ENCODE peak calls at places on chromosomes 7 and 10, in five cellular contexts. J is lower lobe of right lung, Z is left ventricle myocardium inferior, H is OCI-LY7, E is spleen. O is an unnamed sample.

GRCh38 chr10:29811751-29812427 is 177.1 kb upstream of the SVIL start:
- DNase-seq in J (no peak), Z (peak), H (no peak), E (no peak), O (no peak)

GRCh38 chr7:11751315-11751714 is 80.7 kb downstream of the THSD7A start:
- DNase-seq in J (no peak), Z (no peak), H (no peak), E (no peak), O (no peak)

GRCh38 chr10:87053121-87053520 is 33.0 kb downstream of the FAM25A start:
- DNase-seq in J (no peak), Z (peak), H (no peak), E (no peak), O (no peak)

GRCh38 chr7:69365588-69366241 is 232.6 kb upstream of the AUTS2 start:
- DNase-seq in J (no peak), Z (no peak), H (no peak), E (no peak), O (no peak)

GRCh38 chr10:23001901-23002516 is 74.2 kb downstream of the ARMC3 start:
- DNase-seq in J (no peak), Z (no peak), H (no peak), E (no peak), O (no peak)

GRCh38 chr7:118429141-118429540 is 204.6 kb downstream of the ANKRD7 start:
- DNase-seq in J (no peak), Z (no peak), H (no peak), E (no peak), O (no peak)

GRCh38 chr7:127598318-127598717 is 4.8 kb downstream of the FSCN3 start:
- DNase-seq in J (no peak), Z (no peak), H (no peak), E (no peak), O (no peak)

GRCh38 chr10:120131183-120131582 is 238.7 kb downstream of the SEC23IP start:
- DNase-seq in J (no peak), Z (no peak), H (peak), E (no peak), O (no peak)

GRCh38 chr10:129455625-129456024 is 11.4 kb upstream of the MGMT start:
- DNase-seq in J (no peak), Z (no peak), H (no peak), E (no peak), O (no peak)

GRCh38 chr7:127838816-127839415 is 186.9 kb downstream of the SND1 start:
- DNase-seq in J (no peak), Z (no peak), H (no peak), E (no peak), O (no peak)

GRCh38 chr10:51233337-51234100 is 159.2 kb downstream of the PRKG1 start:
- DNase-seq in J (no peak), Z (no peak), H (no peak), E (no peak), O (no peak)

GRCh38 chr10:119521443-119522204 is 20.9 kb downstream of the RGS10 start:
- DNase-seq in J (no peak), Z (no peak), H (no peak), E (no peak), O (no peak)

GRCh38 chr10:133045556-133046483 is 41.9 kb upstream of the ADGRA1 start:
- DNase-seq in J (no peak), Z (no peak), H (no peak), E (no peak), O (no peak)

GRCh38 chr10:14774797-14775196 is at the start of gene FAM107B:
- DNase-seq in J (no peak), Z (no peak), H (no peak), E (no peak), O (no peak)

GRCh38 chr7:131052285-131052942 is 275.3 kb upstream of the MKLN1 start:
- DNase-seq in J (no peak), Z (no peak), H (no peak), E (no peak), O (no peak)

GRCh38 chr7:194996-195829 is 2.8 kb downstream of the FAM20C start:
- DNase-seq in J (no peak), Z (no peak), H (no peak), E (no peak), O (no peak)

GRCh38 chr7:192035-192649 is at the start of gene FAM20C:
- DNase-seq in J (peak), Z (peak), H (no peak), E (peak), O (no peak)

GRCh38 chr7:194257-194995 is 2.1 kb downstream of the FAM20C start:
- DNase-seq in J (no peak), Z (no peak), H (no peak), E (no peak), O (no peak)

GRCh38 chr7:192701-193536 is 548 bp downstream of the FAM20C start:
- DNase-seq in J (no peak), Z (no peak), H (no peak), E (no peak), O (no peak)

DNA sequence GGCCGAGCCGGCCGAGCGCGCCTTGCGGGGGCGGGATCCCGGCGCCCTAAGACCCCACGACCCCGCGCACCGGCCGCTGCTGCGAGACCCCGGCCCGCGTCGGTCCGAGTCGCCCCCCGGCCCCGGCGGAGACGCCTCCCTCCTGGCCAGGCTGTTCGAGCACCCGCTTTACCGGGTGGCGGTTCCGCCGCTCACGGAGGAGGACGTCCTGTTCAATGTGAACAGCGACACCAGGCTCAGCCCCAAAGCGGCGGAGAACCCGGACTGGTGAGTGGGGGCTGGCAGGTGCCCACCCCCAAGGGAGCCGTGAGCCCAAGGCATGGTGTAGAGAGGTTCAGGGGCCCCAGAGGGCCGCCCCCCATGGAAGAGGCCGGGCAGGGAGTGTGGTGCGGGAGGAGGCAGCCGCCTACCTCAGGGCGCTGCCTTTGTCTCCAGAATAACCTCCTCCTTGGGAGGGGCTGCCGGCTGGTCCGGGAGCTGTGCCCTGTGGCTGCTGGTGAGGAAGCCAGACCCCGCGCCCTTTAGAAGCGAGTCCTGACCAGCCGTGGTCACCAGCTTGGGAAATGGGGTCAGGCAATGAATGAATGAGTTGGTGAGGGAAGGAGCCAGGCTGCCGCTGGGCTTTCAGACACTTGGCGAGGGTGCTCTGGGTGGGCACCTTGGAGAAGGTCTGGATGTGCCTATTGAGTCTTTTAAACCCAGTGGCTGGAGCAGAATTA is 1.3 kb downstream of the FAM20C start:
- DNase-seq in J (no peak), Z (no peak), H (no peak), E (no peak), O (no peak)
- H3K4me3 ChIP-seq in J (peak), Z (peak), H (no peak), E (peak), O (peak)

GRCh38 chr10:103396067-103396788 is at the start of the genes ATP5MK and PDCD11:
- DNase-seq in J (peak), Z (peak), H (peak), E (peak), O (peak)
- TF ChIP-seq CTCF in J (peak), Z (peak), H (no peak), E (no peak), O (no peak)

DNA sequence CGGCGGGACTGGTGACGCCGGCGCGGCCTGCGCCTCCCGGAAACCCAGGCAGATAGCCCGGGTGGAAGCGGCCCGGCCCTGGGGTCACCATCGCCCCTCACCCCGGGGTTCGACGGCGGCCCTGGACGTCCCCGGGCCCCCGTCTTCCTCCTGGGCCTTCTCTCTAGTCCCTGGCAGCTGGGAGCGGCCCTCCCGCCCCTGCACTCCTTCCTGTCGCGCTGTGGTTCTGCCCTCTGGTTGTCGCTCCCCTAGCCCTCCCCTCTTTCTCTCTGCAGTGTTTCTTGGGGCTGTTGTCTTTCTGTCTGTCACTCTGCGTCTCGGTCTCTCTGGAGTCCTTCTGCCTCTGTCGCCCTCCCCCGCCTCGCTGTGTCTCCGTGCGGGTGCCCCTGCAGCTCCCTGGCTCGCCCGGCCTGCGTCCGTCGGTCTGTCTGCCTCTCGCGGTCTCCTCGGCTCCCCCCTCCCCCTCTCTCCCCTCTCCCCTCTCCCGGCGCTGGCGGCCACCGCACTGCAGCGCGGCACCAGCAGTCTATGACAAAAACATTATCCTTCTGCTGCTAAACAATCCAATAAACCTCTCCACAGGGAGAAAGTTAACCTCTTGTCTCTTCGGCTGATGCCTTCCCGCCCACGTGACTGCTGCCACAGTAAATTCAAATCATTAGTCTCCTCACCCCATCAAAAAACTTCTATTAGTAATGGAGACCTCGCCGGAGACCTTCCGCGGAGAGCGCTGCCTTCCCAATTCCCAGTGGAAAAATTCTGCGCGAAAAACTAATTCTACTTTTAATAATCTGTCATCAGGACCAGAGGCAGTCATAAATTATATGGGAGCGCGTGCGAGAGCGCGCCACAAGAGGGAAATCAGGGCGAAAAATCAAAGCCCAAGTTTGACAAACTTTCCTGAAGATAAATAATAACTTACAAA is 90.3 kb upstream of the PAX2 start:
- DNase-seq in J (no peak), Z (no peak), H (no peak), E (peak), O (no peak)
- H3K4me3 ChIP-seq in J (peak), Z (peak), H (no peak), E (peak), O (no peak)

DNA sequence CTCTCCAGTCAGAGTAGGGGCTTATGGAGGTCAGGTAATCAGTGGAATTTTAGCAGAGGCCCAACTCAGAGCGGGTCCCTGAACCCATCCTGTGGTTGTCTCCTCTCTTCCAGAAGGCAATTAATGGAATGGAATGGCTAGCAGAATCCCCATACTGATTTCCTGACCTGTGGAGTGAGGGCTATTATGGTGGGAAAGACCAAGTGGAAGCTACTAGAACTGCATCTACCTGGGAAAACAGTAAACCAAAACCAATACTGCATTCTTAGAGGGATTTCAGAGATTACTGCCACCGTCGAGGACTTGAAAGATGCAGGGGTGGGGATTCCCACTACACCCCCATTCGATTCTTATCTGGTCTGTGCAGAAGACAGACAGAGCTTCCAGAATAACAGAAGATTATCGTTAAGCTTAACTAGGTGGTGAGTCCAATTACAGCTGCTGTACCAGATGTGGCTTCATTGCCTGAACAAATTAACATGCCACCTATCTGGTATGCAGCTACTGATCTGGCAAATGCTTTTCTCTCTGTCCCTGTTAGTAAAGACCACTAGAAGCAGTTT is 73.2 kb downstream of the LMBR1 start:
- DNase-seq in J (no peak), Z (no peak), H (no peak), E (no peak), O (no peak)
- TF ChIP-seq CTCF in J (no peak), Z (no peak), H (no peak), E (no peak), O (no peak)

O was measured in RWPE2.